ENCODE peak calls at places on chromosomes 2 and 18, in six cellular contexts. I is CD8-positive, alpha-beta T cell; C is left ventricle myocardium inferior; U is cardiac muscle cell; V is heart right ventricle; Q is lower lobe of right lung. Z is an unnamed sample. For H3K4me1 and H3K9me3, the result is how much of the 10 kb centered on the place peaks cover.

GRCh38 chr2:137228566-137228965 is 463.2 kb downstream of the THSD7B start:
- DNase-seq in I (no peak), Q (no peak), U (no peak), C (no peak), V (no peak), Z (no peak)

GRCh38 chr2:112293636-112294401 is 18.4 kb downstream of the ZC3H6 start:
- DNase-seq in C (no peak), I (no peak), U (no peak), Q (no peak), V (no peak), Z (no peak)

GRCh38 chr2:121236650-121237049 is 48.4 kb downstream of the TFCP2L1 start:
- DNase-seq in Q (peak), I (no peak), V (no peak), C (no peak), U (no peak), Z (no peak)

GRCh38 chr2:143525006-143525405 is 395.8 kb downstream of the ARHGAP15 start:
- DNase-seq in U (no peak), Q (no peak), C (no peak), V (no peak), I (no peak), Z (no peak)

GRCh38 chr2:127231130-127231865 is 11.2 kb upstream of the CYP27C1 start:
- DNase-seq in I (no peak), U (no peak), Q (no peak), C (no peak), V (no peak), Z (no peak)

GRCh38 chr18:809985-810642 is 1.9 kb downstream of the YES1 start:
- DNase-seq in I (no peak), U (no peak), Q (no peak), V (no peak), C (no peak), Z (no peak)

GRCh38 chr2:8515864-8516533 is 165.9 kb upstream of the ID2 start:
- DNase-seq in I (no peak), Q (no peak), V (no peak), C (no peak), U (no peak), Z (peak)

GRCh38 chr2:133062174-133062573 is 392.2 kb upstream of the LYPD1 start:
- DNase-seq in C (no peak), Q (no peak), V (no peak), U (no peak), I (no peak), Z (no peak)

GRCh38 chr2:12318427-12319057 is 398.2 kb upstream of the TRIB2 start:
- DNase-seq in U (no peak), C (no peak), V (no peak), I (no peak), Q (no peak), Z (no peak)

GRCh38 chr2:27086722-27087446 is at the start of gene KHK:
- DNase-seq in C (peak), I (no peak), U (peak), V (peak), Q (peak), Z (peak)

GRCh38 chr18:72283148-72283925 is 260.8 kb downstream of the CBLN2 start:
- DNase-seq in Q (no peak), U (no peak), I (no peak), C (no peak), V (no peak), Z (no peak)

GRCh38 chr18:55821219-55821618 is 233.2 kb upstream of the TCF4 start:
- DNase-seq in U (no peak), I (no peak), C (no peak), Q (no peak), V (no peak), Z (no peak)

GRCh38 chr18:35508030-35508429 is 10.3 kb upstream of the INO80C start:
- DNase-seq in U (no peak), I (no peak), V (no peak), C (no peak), Q (no peak), Z (no peak)

GRCh38 chr2:163708265-163708664 is 27.5 kb downstream of the FIGN start:
- DNase-seq in Q (no peak), I (no peak), C (no peak), V (no peak), U (no peak), Z (no peak)

GRCh38 chr2:46490521-46491141 is 11.3 kb downstream of the TMEM247 start:
- DNase-seq in U (peak), Q (no peak), V (peak), I (no peak), C (peak), Z (peak)

GRCh38 chr2:69674301-69674640 is 30.7 kb upstream of the AAK1 start:
- DNase-seq in V (no peak), U (no peak), Q (no peak), I (no peak), C (no peak), Z (no peak)

DNA sequence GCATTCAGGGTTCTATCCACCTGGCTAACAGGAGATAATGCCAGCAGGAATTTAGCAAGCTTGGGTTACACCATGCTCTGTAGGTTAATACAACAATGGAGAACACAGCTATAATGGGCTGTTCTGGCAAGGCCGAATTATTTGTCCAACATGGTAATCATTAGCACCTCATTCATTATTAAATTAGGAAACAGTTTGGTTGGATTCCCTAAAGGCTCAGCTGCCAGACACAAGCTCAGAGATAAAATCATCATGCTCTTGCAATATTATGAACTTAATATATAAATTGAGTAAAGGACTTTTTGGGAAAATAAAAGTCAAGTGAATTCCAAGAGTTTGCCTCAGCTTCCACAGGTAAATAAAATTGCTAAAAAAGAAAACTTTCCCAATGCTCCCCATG is 166.4 kb downstream of the ANKRD44 start:
- DNase-seq in C (no peak), V (no peak), U (no peak), I (no peak), Q (no peak), Z (no peak)
- H3K4me1 ChIP-seq in C (under half), V (under half), U (under half), I (half or more), Q (under half), Z (under half)

DNA sequence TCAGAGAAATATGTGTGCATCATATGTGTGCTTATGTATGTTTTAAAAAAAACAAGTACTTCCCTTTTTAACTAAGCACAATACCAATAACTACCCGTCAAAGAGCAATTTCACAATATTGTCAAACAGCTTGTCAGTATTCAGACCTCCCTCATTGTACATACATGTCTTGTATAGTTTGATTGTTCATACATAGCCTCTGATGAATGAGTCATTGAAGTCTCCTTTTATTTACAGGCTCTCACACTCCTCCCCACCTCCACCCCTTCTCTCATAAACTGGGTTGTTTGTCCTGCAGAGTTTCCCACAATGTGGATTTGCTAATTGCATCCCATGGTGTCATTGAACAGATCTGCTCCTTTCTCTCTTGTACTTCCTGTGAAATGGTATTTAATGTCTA is 132.8 kb upstream of the L3MBTL4 start:
- DNase-seq in U (no peak), C (no peak), V (no peak), Q (no peak), I (no peak), Z (no peak)
- H3K9me3 ChIP-seq in U (under half), C (under half), V (under half), Q (under half), I (under half), Z (under half)

GRCh38 chr2:230865766-230866703 is 1.3 kb downstream of the ITM2C start:
- DNase-seq in C (no peak), U (peak), I (peak), V (no peak), Q (no peak), Z (no peak)

GRCh38 chr2:230866704-230867561 is 2.2 kb downstream of the ITM2C start:
- DNase-seq in V (no peak), U (no peak), C (no peak), I (peak), Q (no peak), Z (peak)

GRCh38 chr2:230868947-230869690 is 4.4 kb downstream of the ITM2C start:
- DNase-seq in V (no peak), I (peak), U (no peak), Q (no peak), C (no peak), Z (no peak)

GRCh38 chr2:230869691-230870543 is 5.2 kb downstream of the ITM2C start:
- DNase-seq in C (no peak), U (no peak), Q (no peak), I (peak), V (no peak), Z (peak)

DNA sequence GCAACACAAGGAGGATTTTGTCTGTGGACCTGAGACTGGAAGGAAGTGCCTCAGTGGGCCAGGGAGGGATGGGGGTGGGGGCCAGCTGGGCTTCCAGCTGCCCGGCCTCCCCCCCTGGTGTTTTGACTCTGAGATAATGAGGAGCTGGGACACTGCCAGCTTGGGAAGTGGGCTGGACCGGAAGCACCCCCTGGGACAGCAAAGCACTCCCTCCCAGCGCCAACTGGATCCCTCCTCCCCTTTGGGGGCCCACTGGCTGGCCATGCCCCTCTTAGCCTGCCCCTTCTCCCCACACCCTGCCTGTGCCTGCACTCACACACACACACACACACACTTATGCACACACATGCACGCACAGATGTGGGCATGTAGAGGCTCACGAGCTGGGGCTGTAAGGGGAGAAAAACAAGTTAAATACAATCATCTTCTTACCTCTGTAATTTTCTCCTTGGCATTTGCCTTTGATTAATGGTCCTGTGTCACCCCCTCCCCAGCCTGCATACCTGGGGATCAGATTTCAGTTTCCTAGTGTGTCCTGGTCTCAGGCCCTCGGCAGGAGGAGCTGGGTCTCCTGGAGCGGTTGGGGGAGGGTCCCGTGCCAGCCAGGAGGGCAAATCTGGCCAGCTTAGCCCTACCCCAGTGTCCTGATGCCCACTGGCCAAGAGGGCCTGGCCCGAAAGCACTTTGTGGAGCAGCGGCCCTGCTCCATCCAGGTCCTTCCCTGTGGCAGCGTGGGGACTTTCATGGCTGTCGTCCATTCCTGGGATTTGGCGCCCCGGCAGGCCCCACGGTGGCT is 3.6 kb downstream of the ITM2C start:
- DNase-seq in C (no peak), U (peak), Q (no peak), V (no peak), I (peak), Z (no peak)
- H3K4me1 ChIP-seq in C (half or more), U (half or more), Q (under half), V (under half), I (half or more), Z (under half)

GRCh38 chr2:88097192-88097591 is 29.6 kb downstream of the SMYD1 start:
- DNase-seq in C (no peak), I (no peak), V (no peak), U (no peak), Q (no peak), Z (no peak)
- H3K9me3 ChIP-seq in C (under half), I (under half), V (under half), U (under half), Q (under half), Z (under half)

DNA sequence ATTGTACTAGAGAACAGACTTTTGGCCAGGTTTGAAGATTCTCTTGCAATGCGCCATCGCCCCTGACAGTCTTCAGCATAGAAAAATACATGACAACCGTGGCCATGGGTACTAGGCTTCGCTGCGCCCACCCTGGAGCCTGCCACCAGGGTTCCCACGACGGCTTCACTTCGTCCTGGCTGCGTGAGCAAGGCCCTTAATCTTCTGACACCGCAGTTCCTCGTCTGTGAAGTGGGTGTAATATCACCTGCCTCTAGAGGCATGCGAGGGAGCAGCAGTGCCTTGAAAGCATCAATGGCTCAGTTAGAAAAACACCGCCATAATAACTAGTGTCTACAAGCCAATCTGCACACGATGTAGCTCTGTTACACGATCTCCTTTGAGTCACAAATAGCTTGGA is 175.2 kb upstream of the HS6ST1 start:
- DNase-seq in U (no peak), V (no peak), I (no peak), Q (no peak), C (no peak), Z (no peak)
- H3K4me1 ChIP-seq in U (under half), V (under half), I (under half), Q (under half), C (under half), Z (under half)

DNA sequence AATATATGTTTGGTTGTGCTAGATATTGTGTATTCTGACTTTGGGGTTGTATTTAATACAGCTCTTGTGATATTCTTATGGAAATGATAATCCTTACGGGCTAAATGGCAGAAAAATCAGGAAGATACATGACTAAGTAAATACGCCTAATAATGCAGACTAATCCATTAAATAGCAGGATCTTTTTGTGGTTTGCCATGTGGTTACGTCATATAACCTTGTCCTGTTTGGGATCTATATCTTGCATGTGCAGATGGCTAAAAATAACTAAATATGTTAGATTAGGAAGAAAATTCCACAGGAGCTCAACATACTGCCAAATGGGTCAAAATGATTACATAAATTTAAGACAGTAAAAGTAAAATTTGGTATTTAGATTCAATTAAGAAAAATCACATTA is 83.0 kb downstream of the NEB start:
- DNase-seq in V (no peak), C (no peak), Q (no peak), I (no peak), U (no peak), Z (no peak)
- H3K9me3 ChIP-seq in V (under half), C (under half), Q (under half), I (under half), U (under half), Z (under half)